ENCODE peak calls at places on chromosomes 12 and 14, in eight cellular contexts. Z is skeletal muscle cell; I is AG09319; M is endothelial cell; E is CD8-positive, alpha-beta T cell; O is RPMI7951; U is AG20443; A is kidney tubule cell. H is an unnamed sample.

GRCh38 chr12:1916396-1917171 is 1.9 kb downstream of the CACNA2D4 start:
- DNase-seq in E (no peak), U (peak), Z (no peak), A (no peak), I (no peak), M (no peak), O (no peak), H (no peak)

GRCh38 chr14:44742202-44742601 is 219.5 kb downstream of the KLHL28 start:
- DNase-seq in A (no peak), E (no peak), O (no peak), U (no peak), Z (no peak), M (no peak), I (no peak), H (no peak)

GRCh38 chr12:20549115-20549719 is 145.9 kb upstream of the SLCO1C1 start:
- DNase-seq in A (no peak), E (no peak), I (no peak), U (no peak), O (no peak), M (peak), Z (peak), H (peak)

GRCh38 chr12:77377622-77378021 is 312.3 kb upstream of the E2F7 start:
- DNase-seq in M (no peak), Z (no peak), E (no peak), A (no peak), U (no peak), I (no peak), O (no peak), H (no peak)

GRCh38 chr14:89640141-89640540 is 223.1 kb upstream of the FOXN3 start:
- DNase-seq in O (no peak), Z (no peak), E (no peak), A (no peak), M (no peak), U (no peak), I (no peak), H (no peak)

GRCh38 chr12:2682301-2683282 is 112.2 kb upstream of the FKBP4 start:
- DNase-seq in M (peak), I (no peak), A (peak), Z (peak), O (peak), U (peak), E (peak), H (peak)

GRCh38 chr14:59254146-59254910 is 65.9 kb downstream of the DAAM1 start:
- DNase-seq in I (peak), M (no peak), O (peak), U (peak), A (peak), E (no peak), Z (peak), H (peak)

GRCh38 chr14:102691763-102692162 is 85.5 kb upstream of the TRAF3 start:
- DNase-seq in Z (no peak), I (no peak), O (no peak), E (no peak), M (no peak), U (no peak), A (no peak), H (no peak)

GRCh38 chr12:77357654-77358053 is 292.3 kb upstream of the E2F7 start:
- DNase-seq in Z (no peak), O (no peak), I (no peak), E (no peak), U (no peak), A (no peak), M (no peak), H (no peak)

H was measured in myocyte.